ENCODE peak calls at places on chromosomes 3 and 15, in six cellular contexts. One of them, this sample, is unnamed.

GRCh38 chr3:24348348-24348747 is 146.3 kb downstream of the THRB start:
- DNase-seq in mesendoderm: no peak
- DNase-seq in CD8-positive, alpha-beta memory T cell: no peak
- DNase-seq in activated gamma-delta T cell treated with Interleukin-2 at 50 U/mL for 16 hours: no peak
- DNase-seq in NAMALWA: no peak
- DNase-seq in GM04503: no peak
- DNase-seq in this sample: no peak

GRCh38 chr3:56758539-56758981 is 43.2 kb downstream of the ARHGEF3 start:
- DNase-seq in mesendoderm: no peak
- DNase-seq in CD8-positive, alpha-beta memory T cell: peak
- DNase-seq in activated gamma-delta T cell treated with Interleukin-2 at 50 U/mL for 16 hours: no peak
- DNase-seq in NAMALWA: no peak
- DNase-seq in GM04503: peak
- DNase-seq in this sample: no peak

GRCh38 chr3:156843071-156843808 is 17.1 kb downstream of the LEKR1 start:
- DNase-seq in mesendoderm: no peak
- DNase-seq in CD8-positive, alpha-beta memory T cell: no peak
- DNase-seq in activated gamma-delta T cell treated with Interleukin-2 at 50 U/mL for 16 hours: no peak
- DNase-seq in NAMALWA: no peak
- DNase-seq in GM04503: no peak
- DNase-seq in this sample: no peak

GRCh38 chr3:66256806-66257205 is 36.0 kb downstream of the SLC25A26 start:
- DNase-seq in mesendoderm: no peak
- DNase-seq in CD8-positive, alpha-beta memory T cell: no peak
- DNase-seq in activated gamma-delta T cell treated with Interleukin-2 at 50 U/mL for 16 hours: no peak
- DNase-seq in NAMALWA: no peak
- DNase-seq in GM04503: no peak
- DNase-seq in this sample: no peak

GRCh38 chr15:73927476-73928240 is 1.4 kb downstream of the LOXL1 start:
- DNase-seq in mesendoderm: peak
- DNase-seq in CD8-positive, alpha-beta memory T cell: peak
- DNase-seq in activated gamma-delta T cell treated with Interleukin-2 at 50 U/mL for 16 hours: peak
- DNase-seq in NAMALWA: no peak
- DNase-seq in GM04503: no peak
- DNase-seq in this sample: peak

GRCh38 chr15:99125061-99125990 is 20.4 kb downstream of the SYNM start:
- DNase-seq in mesendoderm: no peak
- DNase-seq in CD8-positive, alpha-beta memory T cell: no peak
- DNase-seq in activated gamma-delta T cell treated with Interleukin-2 at 50 U/mL for 16 hours: no peak
- DNase-seq in NAMALWA: no peak
- DNase-seq in GM04503: no peak
- DNase-seq in this sample: no peak

GRCh38 chr3:13780432-13781173 is 99.3 kb downstream of the WNT7A start:
- DNase-seq in mesendoderm: no peak
- DNase-seq in CD8-positive, alpha-beta memory T cell: no peak
- DNase-seq in activated gamma-delta T cell treated with Interleukin-2 at 50 U/mL for 16 hours: no peak
- DNase-seq in NAMALWA: no peak
- DNase-seq in GM04503: no peak
- DNase-seq in this sample: no peak

GRCh38 chr3:27093771-27094170 is 275.4 kb downstream of the NEK10 start:
- DNase-seq in mesendoderm: no peak
- DNase-seq in CD8-positive, alpha-beta memory T cell: no peak
- DNase-seq in activated gamma-delta T cell treated with Interleukin-2 at 50 U/mL for 16 hours: no peak
- DNase-seq in NAMALWA: no peak
- DNase-seq in GM04503: no peak
- DNase-seq in this sample: no peak

GRCh38 chr15:68609618-68610017 is 30.8 kb downstream of the CORO2B start:
- DNase-seq in mesendoderm: no peak
- DNase-seq in CD8-positive, alpha-beta memory T cell: no peak
- DNase-seq in activated gamma-delta T cell treated with Interleukin-2 at 50 U/mL for 16 hours: no peak
- DNase-seq in NAMALWA: no peak
- DNase-seq in GM04503: no peak
- DNase-seq in this sample: no peak

This sample was measured in NCI-H748 treated with DMSO at 0.1 percent for 48 hours.